ENCODE peak calls at places on chromosomes 1 and 21, in four cellular contexts. Q is lung, N is stomach, F is SIG-M5. S is an unnamed sample.

GRCh38 chr21:31683029-31683428 is 23.5 kb downstream of the SOD1 start:
- DNase-seq in Q (no peak), N (no peak), F (no peak), S (no peak)

GRCh38 chr1:8506995-8507615 is 189.2 kb downstream of the SLC45A1 start:
- DNase-seq in Q (no peak), N (no peak), F (no peak), S (no peak)

GRCh38 chr1:206035027-206035426 is 11.3 kb upstream of the CTSE start:
- DNase-seq in Q (no peak), N (peak), F (no peak), S (no peak)

GRCh38 chr1:212294983-212295382 is 9.8 kb downstream of the PPP2R5A start:
- DNase-seq in Q (no peak), N (no peak), F (no peak), S (no peak)

GRCh38 chr1:35557118-35557610 is at the start of gene KIAA0319L:
- DNase-seq in Q (peak), N (peak), F (no peak), S (no peak)

GRCh38 chr1:186295980-186296379 is 79.1 kb downstream of the TPR start:
- DNase-seq in Q (no peak), N (no peak), F (no peak), S (no peak)

GRCh38 chr1:230836801-230837200 is 31.5 kb downstream of the C1orf198 start:
- DNase-seq in Q (no peak), N (no peak), F (no peak), S (no peak)

GRCh38 chr1:219689774-219690173 is 76.9 kb upstream of the ZC3H11B start:
- DNase-seq in Q (no peak), N (no peak), F (no peak), S (no peak)

GRCh38 chr1:173195596-173196088 is 11.5 kb downstream of the TNFSF4 start:
- DNase-seq in Q (no peak), N (no peak), F (no peak), S (no peak)

GRCh38 chr1:4837752-4838151 is 183.3 kb downstream of the AJAP1 start:
- DNase-seq in Q (no peak), N (no peak), F (no peak), S (no peak)

GRCh38 chr1:5638582-5638981 is 353.6 kb downstream of the NPHP4 start:
- DNase-seq in Q (no peak), N (no peak), F (no peak), S (no peak)

GRCh38 chr21:34630536-34631143 is 15.7 kb upstream of the RCAN1 start:
- DNase-seq in Q (no peak), N (no peak), F (no peak), S (peak)

GRCh38 chr1:82226198-82226505 is 425.4 kb downstream of the ADGRL2 start:
- DNase-seq in Q (no peak), N (no peak), F (no peak), S (no peak)

GRCh38 chr1:94757931-94758330 is 62.2 kb upstream of the SLC44A3 start:
- DNase-seq in Q (no peak), N (no peak), F (no peak), S (no peak)

GRCh38 chr21:33121715-33122475 is 52.0 kb downstream of the OLIG1 start:
- DNase-seq in Q (no peak), N (no peak), F (no peak), S (no peak)

GRCh38 chr1:6352138-6352563 is 41.4 kb downstream of the ACOT7 start:
- DNase-seq in Q (no peak), N (no peak), F (no peak), S (no peak)

GRCh38 chr1:174218983-174219382 is 59.7 kb downstream of the RABGAP1L start:
- DNase-seq in Q (no peak), N (no peak), F (no peak), S (no peak)

GRCh38 chr1:95384570-95384969 is 150.6 kb downstream of the RWDD3 start:
- DNase-seq in Q (no peak), N (no peak), F (no peak), S (no peak)

GRCh38 chr1:223419115-223419514 is 25.9 kb downstream of the CCDC185 start:
- DNase-seq in Q (no peak), N (no peak), F (no peak), S (no peak)

GRCh38 chr1:115874497-115874896 is 33.6 kb upstream of the NHLH2 start:
- DNase-seq in Q (no peak), N (no peak), F (no peak), S (no peak)

GRCh38 chr1:108107658-108108057 is 92.5 kb downstream of the SLC25A24 start:
- DNase-seq in Q (no peak), N (no peak), F (no peak), S (peak)

GRCh38 chr1:185636848-185637247 is 97.3 kb upstream of the HMCN1 start:
- DNase-seq in Q (no peak), N (no peak), F (no peak), S (no peak)

S was measured in HS-5.